ENCODE peak calls at places on chromosomes 3 and 15, in six cellular contexts. G is transverse colon, J is glutamatergic neuron, S is AG04450, D is WTC11, N is fibroblast of lung. O is an unnamed sample.
A peak's percentile ranks its signal among the peaks of the same experiment; 100 is the strongest.

GRCh38 chr3:150141790-150142189 is 171.1 kb upstream of the PFN2 start:
- DNase-seq in D (no peak), G (no peak), J (no peak), N (no peak), S (no peak), O (no peak)

GRCh38 chr15:25249236-25250010 is 189.4 kb downstream of the UBE3A start:
- DNase-seq in S (no peak), D (peak; percentile 0), J (no peak), G (peak; percentile 1), N (no peak), O (no peak)

GRCh38 chr15:82196353-82196752 is 66.2 kb downstream of the EFL1 start:
- DNase-seq in S (no peak), D (no peak), J (no peak), N (no peak), G (no peak), O (no peak)

GRCh38 chr15:68042156-68042854 is 11.8 kb upstream of the PIAS1 start:
- DNase-seq in N (no peak), S (no peak), D (no peak), G (no peak), J (no peak), O (no peak)

GRCh38 chr15:29919380-29919881 is 97.2 kb upstream of the TJP1 start:
- DNase-seq in J (peak; percentile 20), G (no peak), S (no peak), N (no peak), D (no peak), O (no peak)

GRCh38 chr3:52245322-52246263 is at the start of gene PPM1M:
- DNase-seq in N (peak; percentile 41), D (peak; percentile 72), J (no peak), S (no peak), G (peak; percentile 67), O (peak; percentile 29)

GRCh38 chr3:45082139-45082538 is 56.0 kb downstream of the CLEC3B start:
- DNase-seq in G (no peak), N (peak; percentile 62), S (peak; percentile 16), J (no peak), D (no peak), O (peak; percentile 21)

GRCh38 chr3:183594636-183595035 is 39.1 kb upstream of the KLHL6 start:
- DNase-seq in S (no peak), D (no peak), J (no peak), N (no peak), G (no peak), O (no peak)

GRCh38 chr3:157921271-157921670 is 184.9 kb downstream of the SHOX2 start:
- DNase-seq in D (no peak), S (no peak), N (no peak), G (no peak), J (no peak), O (no peak)

GRCh38 chr3:19436746-19437145 is 288.4 kb downstream of the KCNH8 start:
- DNase-seq in S (no peak), G (no peak), J (no peak), D (no peak), N (no peak), O (no peak)

GRCh38 chr3:111373239-111373638 is 168.8 kb upstream of the CD96 start:
- DNase-seq in D (no peak), G (no peak), S (no peak), J (no peak), N (no peak), O (no peak)

GRCh38 chr3:8278448-8278847 is 223.2 kb upstream of the LMCD1 start:
- DNase-seq in S (no peak), J (no peak), N (no peak), D (no peak), G (no peak), O (no peak)
- TF ChIP-seq CTCF in S (no peak), J (no peak), N (no peak), D (no peak), G (no peak), O (no peak)

GRCh38 chr3:15693340-15693739 is 91.8 kb downstream of the BTD start:
- DNase-seq in S (no peak), G (no peak), J (no peak), N (no peak), D (no peak), O (peak; percentile 13)
- TF ChIP-seq CTCF in S (no peak), G (peak; percentile 3), J (no peak), N (no peak), D (no peak), O (peak; percentile 59)

DNA sequence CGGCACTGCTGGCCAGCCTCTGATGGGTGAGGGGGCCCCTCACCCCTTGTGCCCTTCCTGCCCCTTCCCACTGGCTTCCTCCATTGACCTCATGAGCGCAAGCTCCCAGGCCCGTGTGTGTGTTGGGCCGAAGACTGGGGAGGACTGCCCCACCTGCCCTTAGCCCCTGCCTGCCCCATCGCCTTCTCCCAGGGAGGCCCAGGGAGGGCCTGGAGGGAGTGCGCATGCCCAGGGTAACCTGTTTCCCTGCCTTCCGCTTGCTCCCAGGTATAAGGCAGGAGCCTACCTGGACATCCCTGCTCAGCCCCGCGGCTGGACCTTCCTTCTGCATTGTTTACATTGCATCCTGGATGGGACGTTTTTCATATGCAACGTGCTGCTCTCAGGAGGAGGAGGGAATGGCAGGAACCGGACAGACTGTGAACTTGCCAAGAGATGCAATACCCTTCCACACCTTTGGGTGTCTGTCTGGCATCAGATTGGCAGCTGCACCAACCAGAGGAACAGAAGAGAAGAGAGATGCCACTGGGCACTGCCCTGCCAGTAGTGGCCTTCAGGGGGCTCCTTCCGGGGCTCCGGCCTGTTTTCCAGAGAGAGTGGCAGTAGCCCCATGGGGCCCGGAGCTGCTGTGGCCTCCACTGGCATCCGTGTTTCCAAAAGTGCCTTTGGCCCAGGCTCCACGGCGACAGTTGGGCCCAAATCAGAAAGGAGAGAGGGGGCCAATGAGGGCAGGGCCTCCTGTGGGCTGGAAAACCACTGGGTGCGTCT is 8.8 kb downstream of the DLL4 start:
- DNase-seq in J (no peak), N (no peak), S (no peak), G (peak; percentile 39), D (no peak), O (peak; percentile 58)
- TF ChIP-seq CTCF in J (peak; percentile 10), N (peak; percentile 40), S (peak; percentile 33), G (peak; percentile 31), D (no peak), O (peak; percentile 68)

DNA sequence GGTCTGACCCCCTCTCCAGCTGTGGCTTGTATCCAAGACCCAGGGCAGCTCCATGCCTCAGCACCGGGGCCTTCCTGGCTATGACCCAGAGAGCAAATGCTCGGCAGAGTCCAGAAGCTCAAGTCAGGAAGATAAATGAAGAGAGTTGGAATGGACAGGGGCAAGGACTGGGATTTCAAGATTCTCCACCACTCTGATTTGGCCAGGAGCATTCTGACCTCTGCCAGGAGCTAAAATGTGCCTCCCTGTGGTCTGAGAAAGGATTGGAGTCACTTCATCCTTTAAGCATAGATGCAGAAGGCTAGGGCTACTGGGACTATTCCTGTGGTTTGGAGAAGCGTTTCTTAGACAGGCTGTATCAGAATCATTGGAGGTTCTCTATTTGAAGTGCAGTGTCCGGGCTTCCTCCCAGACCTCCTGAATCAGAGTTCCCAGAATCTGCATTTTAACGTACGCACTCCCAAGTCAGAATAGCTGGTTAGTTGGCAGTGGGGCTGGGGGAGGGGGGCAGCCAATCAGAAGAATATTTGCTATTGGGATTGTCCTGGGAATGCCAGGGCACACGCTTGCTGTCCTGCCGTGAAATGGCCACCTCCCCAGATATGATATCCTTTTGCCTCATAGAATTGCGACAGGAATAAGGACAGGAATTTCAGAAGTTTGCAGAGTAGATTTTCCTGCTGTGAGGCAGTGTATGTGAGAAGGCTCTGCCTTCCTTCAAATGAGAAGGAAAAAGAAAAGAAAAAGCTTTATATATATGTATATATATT is 57.4 kb downstream of the HRH1 start:
- DNase-seq in S (no peak), N (peak; percentile 69), J (no peak), D (no peak), G (no peak), O (no peak)
- TF ChIP-seq CTCF in S (peak; percentile 35), N (peak; percentile 49), J (no peak), D (no peak), G (no peak), O (peak; percentile 51)

DNA sequence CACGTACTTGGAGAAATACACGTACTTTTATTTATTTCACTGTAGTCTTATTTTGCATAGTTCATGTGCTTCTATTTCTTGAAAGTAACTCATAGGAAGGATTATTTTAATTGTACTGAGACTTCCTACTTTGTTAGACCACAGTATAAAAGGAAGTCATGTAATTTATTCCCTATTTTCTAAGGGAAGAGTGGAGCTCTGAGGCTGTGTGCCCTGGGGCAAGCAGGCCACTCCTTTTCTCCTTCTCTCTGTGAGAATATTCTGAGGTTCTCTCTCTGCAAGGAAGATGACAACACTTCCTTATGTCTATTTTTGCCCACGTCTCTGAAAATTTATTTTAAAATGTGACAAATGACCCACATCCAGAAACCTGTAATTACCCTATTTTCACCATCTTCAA is 10.9 kb downstream of the KCTD6 start:
- DNase-seq in N (no peak), S (no peak), J (no peak), D (no peak), G (no peak), O (no peak)
- TF ChIP-seq CTCF in N (no peak), S (no peak), J (no peak), D (no peak), G (no peak), O (no peak)

DNA sequence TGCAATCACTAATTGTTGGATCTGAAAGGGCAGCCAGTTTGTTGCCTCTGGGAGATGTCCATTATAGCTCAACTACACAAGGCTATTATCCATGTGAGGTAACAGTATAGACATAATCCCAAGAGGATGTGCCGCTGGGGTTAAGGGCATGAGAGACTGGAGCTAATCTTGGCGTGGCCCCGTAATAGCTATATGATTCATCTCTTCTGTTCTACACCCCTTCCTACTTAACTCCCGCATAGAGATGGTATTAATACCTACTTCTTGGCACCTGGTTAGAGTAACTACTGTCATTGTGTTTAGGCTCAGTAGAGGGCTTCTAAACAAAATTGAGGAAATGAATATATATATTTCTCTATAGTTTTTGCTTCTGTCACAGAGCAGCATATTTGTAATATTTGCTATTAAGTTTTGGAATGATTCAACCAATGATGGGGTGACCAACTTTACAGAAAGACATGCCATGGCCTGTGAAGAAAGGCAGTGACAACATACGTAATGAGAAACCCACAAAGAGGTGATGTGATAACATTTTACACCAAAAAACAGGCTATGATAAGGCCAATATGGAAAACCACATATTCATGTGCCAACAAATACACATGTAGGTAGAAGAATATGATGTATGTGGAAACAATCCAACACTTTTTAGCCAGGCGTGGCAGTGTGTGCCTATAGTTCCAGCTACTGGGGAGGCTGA is 76.8 kb upstream of the DPH6 start:
- DNase-seq in G (no peak), S (no peak), N (no peak), D (no peak), J (no peak), O (no peak)
- TF ChIP-seq CTCF in G (no peak), S (no peak), N (no peak), D (no peak), J (no peak), O (no peak)

GRCh38 chr15:40053234-40054055 is 14.5 kb upstream of the SRP14 start:
- DNase-seq in J (no peak), S (no peak), G (no peak), N (no peak), D (no peak), O (no peak)
- TF ChIP-seq CTCF in J (no peak), S (no peak), G (no peak), N (peak; percentile 35), D (no peak), O (peak; percentile 29)

O was measured in HFFc6.